ENCODE peak calls at places on chromosomes 13 and 19, in ten cellular contexts. E is T-cell; W is CD8-positive, alpha-beta T cell; X is HL-60; L is NCI-H1930; F is small intestine; V is mammary epithelial cell; Z is stimulated activated CD8-positive, alpha-beta memory T cell treated with anti-CD3 and anti-CD28 coated beads, Interleukin-15, amount 100 ng/mL, for 4 hours; A is SHP77; C is NCI-H1092. P is an unnamed sample.

GRCh38 chr13:37602743-37603381 is 4.3 kb upstream of the POSTN start:
- DNase-seq in X (no peak), Z (no peak), W (no peak), F (no peak), V (no peak), E (no peak), C (no peak), A (no peak), L (no peak), P (peak; percentile 15)

GRCh38 chr13:77448689-77449088 is 86.8 kb upstream of the SCEL start:
- DNase-seq in E (no peak), X (peak; percentile 70), A (no peak), Z (no peak), L (no peak), C (no peak), F (no peak), V (no peak), W (no peak), P (no peak)

GRCh38 chr13:25882732-25883357 is 169.0 kb downstream of the SHISA2 start:
- DNase-seq in E (peak; percentile 21), C (no peak), F (no peak), Z (no peak), L (peak; percentile 8), V (no peak), X (no peak), W (no peak), A (no peak), P (peak; percentile 32)

GRCh38 chr13:21006141-21007005 is 55.0 kb downstream of the LATS2 start:
- DNase-seq in L (no peak), C (no peak), W (no peak), Z (no peak), X (no peak), V (no peak), E (no peak), A (no peak), F (no peak), P (no peak)

GRCh38 chr19:45814166-45814780 is 835 bp downstream of the RSPH6A start:
- DNase-seq in X (no peak), W (no peak), L (no peak), V (no peak), A (no peak), Z (no peak), F (no peak), C (no peak), E (no peak), P (no peak)

GRCh38 chr13:101144808-101145419 is 271.4 kb downstream of the NALCN start:
- DNase-seq in C (peak; percentile 58), A (peak; percentile 59), F (peak; percentile 40), X (peak; percentile 27), W (no peak), Z (no peak), E (no peak), L (peak; percentile 12), V (peak; percentile 30), P (no peak)

GRCh38 chr13:51681037-51681678 is 96.9 kb downstream of the WDFY2 start:
- DNase-seq in Z (no peak), C (no peak), V (peak; percentile 83), F (no peak), W (no peak), L (no peak), A (no peak), E (no peak), X (no peak), P (no peak)

GRCh38 chr19:6484251-6484650 is 2.7 kb upstream of the DENND1C start:
- DNase-seq in F (no peak), X (no peak), V (no peak), Z (no peak), L (no peak), C (no peak), A (no peak), W (no peak), E (no peak), P (no peak)

GRCh38 chr19:49546825-49547565 is 19.2 kb downstream of the RCN3 start:
- DNase-seq in A (peak; percentile 84), X (peak; percentile 68), E (no peak), W (no peak), C (peak; percentile 71), V (peak; percentile 72), F (peak; percentile 94), Z (no peak), L (peak; percentile 73), P (peak; percentile 73)

GRCh38 chr19:46840157-46840942 is 10.3 kb downstream of the AP2S1 start:
- DNase-seq in L (peak; percentile 50), E (peak; percentile 43), V (peak; percentile 49), X (peak; percentile 30), Z (no peak), W (no peak), A (peak; percentile 29), C (peak; percentile 24), F (peak; percentile 67), P (peak; percentile 19)